ENCODE peak calls at places on chromosomes 16 and 17, in nine cellular contexts. V is GM23248; Z is ovary; P is naive thymus-derived CD4-positive, alpha-beta T cell; S is AG04450; J is WERI-Rb-1; H is brain microvascular endothelial cell; W is vagina; T is thoracic aorta. X is an unnamed sample.

GRCh38 chr17:42311240-42312034 is 23.1 kb downstream of the STAT5A start:
- DNase-seq in V (peak; percentile 96), Z (peak; percentile 95), P (no peak), S (peak; percentile 86), J (peak; percentile 95), H (no peak), W (no peak), T (peak; percentile 72), X (no peak)

GRCh38 chr16:86306046-86306644 is 204.2 kb upstream of the FOXF1 start:
- DNase-seq in V (peak; percentile 45), Z (no peak), P (no peak), S (peak; percentile 72), J (no peak), H (no peak), W (no peak), T (no peak), X (no peak)

GRCh38 chr16:896261-897199 is 74.3 kb downstream of the LMF1 start:
- DNase-seq in V (no peak), Z (no peak), P (no peak), S (no peak), J (no peak), H (no peak), W (no peak), T (no peak), X (no peak)

GRCh38 chr17:50588391-50589111 is 28.0 kb downstream of the CACNA1G start:
- DNase-seq in V (peak; percentile 11), Z (peak; percentile 68), P (no peak), S (no peak), J (peak; percentile 96), H (no peak), W (no peak), T (no peak), X (no peak)

GRCh38 chr17:2564876-2565275 is 28.6 kb upstream of the PAFAH1B1 start:
- DNase-seq in V (no peak), Z (no peak), P (no peak), S (no peak), J (no peak), H (no peak), W (no peak), T (no peak), X (no peak)

GRCh38 chr17:80817861-80818260 is 173.8 kb upstream of the CHMP6 start:
- DNase-seq in V (peak; percentile 50), Z (no peak), P (no peak), S (no peak), J (no peak), H (peak; percentile 16), W (no peak), T (no peak), X (no peak)

GRCh38 chr17:71188811-71189492 is 931.9 kb upstream of the SOX9 start:
- DNase-seq in V (peak; percentile 92), Z (no peak), P (no peak), S (peak; percentile 79), J (no peak), H (peak; percentile 72), W (no peak), T (no peak), X (no peak)

GRCh38 chr16:55499951-55500350 is 8.9 kb upstream of the LPCAT2 start:
- DNase-seq in V (peak; percentile 99), Z (no peak), P (no peak), S (peak; percentile 98), J (peak; percentile 40), H (peak; percentile 99), W (no peak), T (no peak), X (no peak)

GRCh38 chr17:81277421-81277820 is 17.7 kb downstream of the SLC38A10 start:
- DNase-seq in V (no peak), Z (peak; percentile 55), P (no peak), S (no peak), J (no peak), H (no peak), W (no peak), T (no peak), X (no peak)

GRCh38 chr17:80963812-80964211 is 27.8 kb upstream of the CHMP6 start:
- DNase-seq in V (no peak), Z (no peak), P (no peak), S (no peak), J (no peak), H (no peak), W (no peak), T (no peak), X (no peak)

GRCh38 chr16:81516478-81517149 is 72.0 kb downstream of the CMIP start:
- DNase-seq in V (no peak), Z (no peak), P (no peak), S (no peak), J (no peak), H (no peak), W (no peak), T (no peak), X (no peak)

GRCh38 chr16:86133847-86134375 is 234.9 kb downstream of the IRF8 start:
- DNase-seq in V (no peak), Z (no peak), P (no peak), S (no peak), J (no peak), H (no peak), W (no peak), T (no peak), X (no peak)

GRCh38 chr17:81128774-81129173 is 36.5 kb upstream of the PVALEF start:
- DNase-seq in V (no peak), Z (no peak), P (no peak), S (no peak), J (no peak), H (no peak), W (no peak), T (no peak), X (no peak)

GRCh38 chr16:50559342-50559741 is 11.1 kb downstream of the NKD1 start:
- DNase-seq in V (no peak), Z (no peak), P (no peak), S (no peak), J (no peak), H (no peak), W (no peak), T (no peak), X (no peak)

GRCh38 chr16:48623304-48624016 is 13.5 kb upstream of the N4BP1 start:
- DNase-seq in V (peak; percentile 94), Z (peak; percentile 62), P (peak; percentile 71), S (peak; percentile 71), J (peak; percentile 79), H (peak; percentile 63), W (peak; percentile 90), T (peak; percentile 33), X (peak; percentile 84)

DNA sequence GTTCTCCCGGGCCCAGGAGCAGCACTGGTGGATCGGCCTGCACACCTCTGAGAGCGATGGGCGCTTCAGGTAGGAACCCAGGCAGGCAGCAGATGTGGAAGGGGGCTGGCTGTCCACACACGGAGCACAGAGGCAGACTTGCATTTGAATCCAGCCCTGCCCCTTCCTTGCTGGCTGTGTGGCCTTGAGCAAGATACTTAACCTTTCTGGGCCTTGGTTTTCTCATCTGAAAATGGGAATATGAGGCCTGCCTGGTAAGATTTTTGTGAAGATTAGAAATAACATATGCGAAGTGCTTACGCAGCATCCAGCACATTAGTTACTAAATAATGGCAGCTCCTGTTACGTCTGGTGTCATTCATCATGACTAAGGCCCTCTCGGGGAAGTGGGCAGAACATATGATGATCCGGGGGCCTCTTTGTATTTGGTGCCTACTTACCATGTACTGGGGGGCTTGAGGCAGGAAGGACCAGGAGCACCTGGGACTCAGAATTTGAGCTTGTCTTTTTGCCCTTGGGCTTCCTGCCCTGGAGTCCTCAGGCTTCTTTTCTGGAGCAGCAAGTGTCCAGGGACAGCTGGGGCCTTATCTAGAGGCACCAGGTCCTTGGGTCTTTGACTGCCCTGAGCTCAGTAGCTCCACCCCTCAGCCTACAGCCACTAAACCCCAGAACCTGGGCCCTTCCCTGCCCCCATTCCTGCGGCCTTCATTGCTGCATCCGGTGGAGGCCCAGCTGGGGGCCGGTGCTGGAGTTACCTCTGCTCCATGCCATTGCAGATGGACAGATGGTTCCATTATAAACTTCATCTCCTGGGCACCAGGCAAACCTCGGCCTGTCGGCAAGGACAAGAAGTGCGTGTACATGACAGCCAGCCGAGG is 53.8 kb downstream of the MRC2 start:
- DNase-seq in V (no peak), Z (no peak), P (no peak), S (no peak), J (peak; percentile 81), H (no peak), W (no peak), T (no peak), X (no peak)
- H3K27me3 ChIP-seq in V (no peaks in the 10 kb centered on the region), Z (no peaks in the 10 kb centered on the region), P (no peaks in the 10 kb centered on the region), S (no peaks in the 10 kb centered on the region), J (no peaks in the 10 kb centered on the region), H (no peaks in the 10 kb centered on the region), W (no peaks in the 10 kb centered on the region), T (no peaks in the 10 kb centered on the region), X (no peaks in the 10 kb centered on the region)

DNA sequence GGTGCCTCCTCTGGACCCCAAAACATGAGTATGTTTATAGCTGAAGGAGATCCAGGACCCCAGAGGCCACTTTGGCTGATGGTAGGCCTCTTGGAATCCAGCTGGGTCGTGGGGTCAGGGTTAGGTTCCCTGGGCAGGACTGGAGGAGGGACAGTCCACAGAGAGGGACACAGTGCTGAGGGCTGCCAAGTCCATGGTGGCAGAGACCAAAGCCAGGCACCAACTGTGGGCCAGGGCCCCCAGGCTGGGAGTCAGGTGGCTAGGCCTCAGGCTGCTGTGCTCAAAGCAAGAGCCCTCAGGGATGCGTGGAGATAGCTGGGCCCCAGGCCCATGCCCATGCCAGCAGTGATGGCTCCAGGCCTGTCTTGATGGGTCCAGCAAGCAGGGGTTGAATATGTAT is 44.1 kb downstream of the RAB11FIP4 start:
- DNase-seq in V (no peak), Z (no peak), P (no peak), S (no peak), J (no peak), H (no peak), W (no peak), T (no peak), X (no peak)
- H3K27me3 ChIP-seq in V (peaks cover 27% of the 10 kb centered on the region), Z (no peaks in the 10 kb centered on the region), P (no peaks in the 10 kb centered on the region), S (peaks cover 28% of the 10 kb centered on the region), J (no peaks in the 10 kb centered on the region), H (peaks cover 17% of the 10 kb centered on the region), W (no peaks in the 10 kb centered on the region), T (no peaks in the 10 kb centered on the region), X (no peaks in the 10 kb centered on the region)

DNA sequence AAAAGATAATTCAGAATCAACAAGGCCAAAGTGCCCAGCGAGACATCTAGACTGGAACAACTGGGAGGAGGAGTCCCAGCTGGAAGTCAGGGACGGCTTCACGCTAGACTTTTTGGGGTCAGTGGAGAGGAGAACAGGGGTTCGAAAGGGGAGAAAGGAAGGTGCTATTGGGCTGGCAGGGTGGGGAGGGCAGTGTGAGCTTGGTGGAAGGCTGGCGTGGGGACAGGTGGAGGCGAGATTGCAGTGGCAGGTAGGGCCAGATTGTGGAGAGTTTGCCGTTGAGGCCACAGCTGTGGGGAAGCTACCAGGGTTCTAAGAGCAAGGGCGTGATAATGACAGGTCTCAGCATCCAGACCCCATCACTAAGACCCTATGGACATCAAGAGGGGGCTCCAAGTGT is 10.5 kb downstream of the SDK2 start:
- DNase-seq in V (no peak), Z (no peak), P (no peak), S (no peak), J (no peak), H (no peak), W (no peak), T (no peak), X (no peak)
- H3K27me3 ChIP-seq in V (peaks cover 3% of the 10 kb centered on the region), Z (no peaks in the 10 kb centered on the region), P (no peaks in the 10 kb centered on the region), S (peaks cover 3% of the 10 kb centered on the region), J (no peaks in the 10 kb centered on the region), H (no peaks in the 10 kb centered on the region), W (no peaks in the 10 kb centered on the region), T (no peaks in the 10 kb centered on the region), X (no peaks in the 10 kb centered on the region)

DNA sequence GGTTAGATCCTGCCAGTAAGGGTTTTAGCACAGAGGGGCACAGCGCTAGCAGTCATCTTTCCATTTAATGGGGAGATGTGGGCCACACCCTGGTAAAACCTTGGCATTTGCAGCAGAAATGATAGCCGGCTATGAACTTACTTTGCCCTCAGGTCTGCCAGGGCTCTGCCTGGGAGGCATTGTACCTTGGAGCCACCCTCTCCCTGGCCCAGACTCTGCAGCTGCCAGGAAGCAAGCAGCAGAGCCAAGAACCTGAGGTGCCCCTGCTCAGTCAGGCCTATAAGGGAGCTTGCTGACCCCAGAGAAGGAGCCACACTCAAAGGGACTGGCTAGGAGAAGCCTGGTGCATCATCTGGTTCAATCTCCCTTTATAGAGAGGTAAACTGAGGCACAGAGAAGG is 23.7 kb upstream of the PHF12 start:
- DNase-seq in V (no peak), Z (no peak), P (no peak), S (no peak), J (no peak), H (no peak), W (no peak), T (no peak), X (no peak)
- H3K27me3 ChIP-seq in V (peaks cover 18% of the 10 kb centered on the region), Z (no peaks in the 10 kb centered on the region), P (no peaks in the 10 kb centered on the region), S (peaks cover 76% of the 10 kb centered on the region), J (no peaks in the 10 kb centered on the region), H (peaks cover 2% of the 10 kb centered on the region), W (no peaks in the 10 kb centered on the region), T (no peaks in the 10 kb centered on the region), X (no peaks in the 10 kb centered on the region)

X was measured in CD4-positive, CD25-positive, alpha-beta regulatory T cell.